ENCODE peak calls at places on chromosomes 12 and 14, in four cellular contexts. One of them, this sample, is unnamed.

GRCh38 chr12:6854036-6854435 is 2.1 kb downstream of the USP5 start:
- DNase-seq in RWPE1: no peak
- DNase-seq in uterus: no peak
- DNase-seq in suprapubic skin: no peak
- DNase-seq in this sample: no peak

GRCh38 chr12:6767592-6768384 is 1.6 kb downstream of the PTMS start:
- DNase-seq in uterus: no peak
- DNase-seq in suprapubic skin: no peak
- DNase-seq in RWPE1: no peak
- DNase-seq in this sample: no peak

GRCh38 chr12:55188974-55189556 is 31.8 kb upstream of the OR10A7 start:
- DNase-seq in uterus: no peak
- DNase-seq in suprapubic skin: no peak
- DNase-seq in RWPE1: peak; percentile 53
- DNase-seq in this sample: no peak

GRCh38 chr12:93237235-93237915 is 140.3 kb upstream of the NUDT4 start:
- DNase-seq in suprapubic skin: no peak
- DNase-seq in uterus: peak; percentile 26
- DNase-seq in RWPE1: no peak
- DNase-seq in this sample: no peak

GRCh38 chr14:70784886-70785285 is 24.4 kb downstream of the MAP3K9 start:
- DNase-seq in suprapubic skin: no peak
- DNase-seq in uterus: no peak
- DNase-seq in RWPE1: peak; percentile 19
- DNase-seq in this sample: no peak

GRCh38 chr14:52755607-52756316 is 25.8 kb downstream of the STYX start:
- DNase-seq in RWPE1: no peak
- DNase-seq in uterus: no peak
- DNase-seq in suprapubic skin: no peak
- DNase-seq in this sample: no peak

GRCh38 chr12:54608156-54608555 is 19.7 kb upstream of the PPP1R1A start:
- DNase-seq in suprapubic skin: peak; percentile 32
- DNase-seq in RWPE1: no peak
- DNase-seq in uterus: no peak
- DNase-seq in this sample: no peak

GRCh38 chr14:102644523-102644922 is 52.1 kb downstream of the RCOR1 start:
- DNase-seq in uterus: no peak
- DNase-seq in RWPE1: no peak
- DNase-seq in suprapubic skin: no peak
- DNase-seq in this sample: no peak

GRCh38 chr12:13189254-13189653 is 7.3 kb upstream of the EMP1 start:
- DNase-seq in RWPE1: no peak
- DNase-seq in uterus: no peak
- DNase-seq in suprapubic skin: no peak
- DNase-seq in this sample: no peak

GRCh38 chr14:103495854-103496253 is 26.8 kb downstream of the CKB start:
- DNase-seq in uterus: no peak
- DNase-seq in suprapubic skin: peak; percentile 35
- DNase-seq in RWPE1: no peak
- DNase-seq in this sample: no peak

GRCh38 chr12:15863258-15863835 is 18.8 kb upstream of the STRAP start:
- DNase-seq in RWPE1: no peak
- DNase-seq in suprapubic skin: no peak
- DNase-seq in uterus: no peak
- DNase-seq in this sample: no peak

GRCh38 chr12:80622271-80622670 is 85.2 kb upstream of the MYF6 start:
- DNase-seq in suprapubic skin: no peak
- DNase-seq in RWPE1: no peak
- DNase-seq in uterus: no peak
- DNase-seq in this sample: no peak

GRCh38 chr14:53924754-53925153 is 31.9 kb downstream of the BMP4 start:
- DNase-seq in uterus: no peak
- DNase-seq in RWPE1: peak; percentile 72
- DNase-seq in suprapubic skin: no peak
- DNase-seq in this sample: no peak

GRCh38 chr12:26153421-26154154 is 28.8 kb upstream of the BHLHE41 start:
- DNase-seq in uterus: peak; percentile 62
- DNase-seq in suprapubic skin: no peak
- DNase-seq in RWPE1: peak; percentile 82
- DNase-seq in this sample: no peak

GRCh38 chr14:73884438-73885190 is 2.0 kb upstream of the ZNF410 start:
- DNase-seq in suprapubic skin: no peak
- DNase-seq in uterus: no peak
- DNase-seq in RWPE1: no peak
- DNase-seq in this sample: no peak

GRCh38 chr14:96624661-96625435 is 122.7 kb downstream of the PAPOLA start:
- DNase-seq in RWPE1: no peak
- DNase-seq in suprapubic skin: peak; percentile 66
- DNase-seq in uterus: no peak
- DNase-seq in this sample: no peak

GRCh38 chr12:40969796-40970195 is 218.3 kb upstream of the PDZRN4 start:
- DNase-seq in RWPE1: no peak
- DNase-seq in suprapubic skin: no peak
- DNase-seq in uterus: no peak
- DNase-seq in this sample: no peak

GRCh38 chr12:40971911-40972310 is 216.2 kb upstream of the PDZRN4 start:
- DNase-seq in uterus: no peak
- DNase-seq in RWPE1: no peak
- DNase-seq in suprapubic skin: no peak
- DNase-seq in this sample: no peak

DNA sequence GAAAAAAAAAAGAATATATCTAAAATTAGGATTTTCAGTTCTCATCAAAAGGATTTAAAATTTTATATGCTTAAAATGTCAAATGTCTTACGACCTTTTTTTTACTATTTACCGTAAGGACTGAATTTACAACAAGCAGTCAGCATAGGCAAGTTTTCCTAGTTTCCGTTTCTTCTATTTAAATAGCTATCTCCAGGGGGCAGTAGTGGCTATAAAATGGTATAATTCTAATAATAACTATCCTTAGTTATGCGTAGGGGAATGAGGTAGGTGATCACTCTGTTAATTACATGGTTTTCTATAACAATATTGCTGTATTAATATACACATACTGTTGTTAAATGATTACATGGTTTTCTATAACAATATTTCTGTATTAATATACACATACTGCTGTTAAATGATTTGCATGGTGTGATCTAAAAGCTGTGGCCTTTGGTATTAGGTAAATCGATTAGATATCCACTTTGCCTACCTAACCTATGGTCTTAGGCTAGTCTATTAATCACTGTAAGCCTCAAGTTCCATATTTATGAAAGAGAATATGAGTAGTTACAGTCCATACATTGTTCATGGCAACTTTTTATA is 217.7 kb upstream of the PDZRN4 start:
- DNase-seq in uterus: no peak
- DNase-seq in RWPE1: no peak
- DNase-seq in suprapubic skin: no peak
- DNase-seq in this sample: no peak
- TF ChIP-seq CTCF in uterus: no peak
- TF ChIP-seq CTCF in RWPE1: peak; percentile 9
- TF ChIP-seq CTCF in suprapubic skin: no peak
- TF ChIP-seq CTCF in this sample: no peak

GRCh38 chr12:108231909-108232434 is 102.9 kb downstream of the WSCD2 start:
- DNase-seq in suprapubic skin: no peak
- DNase-seq in uterus: no peak
- DNase-seq in RWPE1: no peak
- DNase-seq in this sample: no peak

GRCh38 chr12:108236366-108236765 is 102.7 kb downstream of the CMKLR1 start:
- DNase-seq in uterus: no peak
- DNase-seq in RWPE1: no peak
- DNase-seq in suprapubic skin: no peak
- DNase-seq in this sample: no peak

GRCh38 chr12:108232565-108232964 is 103.5 kb downstream of the WSCD2 start:
- DNase-seq in RWPE1: peak; percentile 18
- DNase-seq in uterus: no peak
- DNase-seq in suprapubic skin: no peak
- DNase-seq in this sample: no peak

GRCh38 chr12:108235231-108235959 is 103.7 kb downstream of the CMKLR1 start:
- DNase-seq in RWPE1: no peak
- DNase-seq in suprapubic skin: no peak
- DNase-seq in uterus: no peak
- DNase-seq in this sample: no peak

GRCh38 chr12:108234155-108234554 is 105.0 kb downstream of the CMKLR1 start:
- DNase-seq in suprapubic skin: no peak
- DNase-seq in RWPE1: no peak
- DNase-seq in uterus: peak; percentile 24
- DNase-seq in this sample: no peak
- TF ChIP-seq CTCF in suprapubic skin: peak; percentile 19
- TF ChIP-seq CTCF in RWPE1: no peak
- TF ChIP-seq CTCF in uterus: peak; percentile 50
- TF ChIP-seq CTCF in this sample: peak; percentile 49

GRCh38 chr12:81759215-81759991 is at the start of gene PPFIA2:
- DNase-seq in uterus: peak; percentile 34
- DNase-seq in suprapubic skin: peak; percentile 74
- DNase-seq in RWPE1: no peak
- DNase-seq in this sample: no peak

GRCh38 chr12:81757731-81758325 is 1.3 kb downstream of the PPFIA2 start:
- DNase-seq in suprapubic skin: no peak
- DNase-seq in uterus: no peak
- DNase-seq in RWPE1: no peak
- DNase-seq in this sample: no peak

DNA sequence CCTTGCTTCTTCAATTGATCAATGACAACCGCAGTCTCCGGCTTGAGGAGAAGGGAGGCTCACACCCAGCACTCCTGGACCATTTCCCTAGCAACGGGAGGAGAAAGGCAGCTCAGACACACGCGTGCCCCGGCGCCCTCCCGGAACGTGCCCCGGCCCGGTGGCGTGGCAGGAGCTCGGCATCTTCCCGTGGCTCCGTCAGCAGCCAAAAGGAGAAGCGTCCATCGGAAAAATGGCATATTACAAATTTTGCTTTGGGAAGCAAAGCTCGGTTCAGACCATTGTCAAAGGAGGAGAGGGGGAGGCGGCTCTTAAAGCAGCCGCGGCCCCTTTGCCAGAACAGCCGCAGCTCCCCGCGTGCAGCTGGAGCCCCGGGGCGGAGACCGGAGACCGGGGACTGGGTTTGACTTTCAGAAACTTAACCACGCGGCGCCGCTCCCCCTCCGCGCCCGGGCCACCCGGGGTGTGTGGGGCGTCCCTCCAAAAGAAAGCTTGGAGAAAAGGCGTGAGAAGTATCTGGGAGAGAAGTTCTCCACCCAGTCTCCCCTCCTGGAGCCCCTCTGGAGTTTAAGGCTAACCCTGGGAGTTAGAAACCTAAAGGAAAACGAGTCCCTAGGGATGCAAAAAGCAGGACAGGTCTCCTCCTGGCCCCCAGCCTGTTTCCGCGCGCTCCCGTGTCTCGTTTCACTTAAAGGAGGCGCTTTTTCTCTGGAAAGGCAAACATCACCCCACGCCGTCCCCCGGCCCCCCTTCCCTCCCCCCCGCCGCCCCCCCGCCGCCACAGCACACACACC is 532 bp downstream of the PPFIA2 start:
- DNase-seq in RWPE1: no peak
- DNase-seq in suprapubic skin: no peak
- DNase-seq in uterus: no peak
- DNase-seq in this sample: no peak
- TF ChIP-seq CTCF in RWPE1: no peak
- TF ChIP-seq CTCF in suprapubic skin: no peak
- TF ChIP-seq CTCF in uterus: no peak
- TF ChIP-seq CTCF in this sample: no peak

DNA sequence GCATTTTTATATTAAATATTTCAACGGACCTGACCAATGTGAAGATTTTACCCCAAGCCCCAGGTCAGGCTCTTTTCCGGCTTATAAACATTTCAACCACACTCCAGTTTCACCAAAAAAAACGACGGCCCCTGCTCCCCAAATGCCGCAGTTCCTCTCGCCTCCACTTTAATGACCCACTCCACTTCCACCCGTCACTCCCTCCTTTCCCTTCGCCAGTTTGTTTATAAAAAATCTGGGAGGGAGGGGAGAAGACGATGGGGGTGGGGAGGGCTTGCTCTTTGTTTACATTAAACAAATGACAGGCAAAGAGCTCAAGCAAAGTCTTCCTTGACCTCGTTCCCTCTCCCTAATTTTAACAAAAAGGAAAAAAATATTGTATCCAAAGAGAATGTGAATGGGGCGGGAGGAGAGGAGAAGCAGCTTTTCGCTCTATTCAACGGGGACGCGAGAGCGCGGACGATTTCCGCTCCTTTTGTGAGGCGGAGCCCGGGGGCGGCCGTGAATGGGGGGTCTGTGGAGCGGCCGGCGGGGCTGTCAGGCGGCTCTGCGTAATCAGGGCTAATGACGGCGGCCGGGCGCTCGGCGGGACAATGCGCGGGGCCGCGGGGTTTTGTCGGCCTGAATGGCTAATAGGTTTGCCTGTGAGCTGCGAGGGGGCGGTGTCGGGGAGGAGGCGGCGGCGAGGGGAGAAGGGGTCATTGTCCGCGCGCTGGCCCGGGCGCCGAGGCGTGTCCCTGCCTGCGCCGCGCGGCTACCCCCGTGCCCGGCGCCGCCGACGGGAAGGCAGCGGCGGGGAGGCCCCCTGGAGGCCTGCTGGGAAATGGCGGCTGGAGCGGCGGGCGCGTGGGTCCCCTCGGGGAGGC is 5.7 kb downstream of the SIX6 start:
- DNase-seq in suprapubic skin: no peak
- DNase-seq in RWPE1: no peak
- DNase-seq in uterus: no peak
- DNase-seq in this sample: no peak
- TF ChIP-seq CTCF in suprapubic skin: peak; percentile 39
- TF ChIP-seq CTCF in RWPE1: peak; percentile 32
- TF ChIP-seq CTCF in uterus: no peak
- TF ChIP-seq CTCF in this sample: peak; percentile 37

DNA sequence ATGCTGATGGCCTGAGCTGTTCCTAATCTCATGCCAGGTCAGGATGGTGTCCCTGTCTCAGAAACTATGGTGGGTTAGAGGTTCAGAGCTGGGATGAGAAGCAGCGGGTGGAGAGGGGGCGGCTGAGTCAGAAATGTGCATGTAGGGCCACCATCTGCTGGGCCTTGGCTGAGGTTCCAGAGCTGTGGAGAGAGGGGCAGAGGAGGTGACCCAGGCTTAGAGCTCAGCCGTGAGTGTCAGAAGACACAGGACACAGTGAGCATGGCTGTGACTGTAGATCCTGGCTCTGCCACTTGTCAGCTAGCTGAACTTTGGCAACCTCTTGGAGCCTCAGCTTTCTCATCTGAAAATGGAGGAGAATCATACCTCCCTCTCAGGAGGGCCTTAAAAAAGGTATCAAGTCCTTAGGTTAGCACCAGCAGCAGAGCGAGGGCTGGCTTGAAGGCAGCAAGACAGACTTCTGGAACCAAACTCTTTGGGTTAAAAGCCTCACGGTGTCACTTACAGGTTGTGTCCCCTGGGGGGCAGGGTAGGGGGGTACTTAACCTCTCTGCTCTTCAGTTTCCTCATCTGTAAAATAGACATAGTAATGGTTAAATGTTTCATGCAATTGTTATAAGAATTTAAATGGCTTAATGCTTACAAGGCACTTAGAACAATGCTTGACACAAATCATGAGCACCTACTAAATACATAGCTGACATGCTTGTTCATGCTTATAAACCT is 34.8 kb downstream of the TMEM229B start:
- DNase-seq in uterus: no peak
- DNase-seq in RWPE1: no peak
- DNase-seq in suprapubic skin: no peak
- DNase-seq in this sample: no peak
- TF ChIP-seq CTCF in uterus: no peak
- TF ChIP-seq CTCF in RWPE1: no peak
- TF ChIP-seq CTCF in suprapubic skin: no peak
- TF ChIP-seq CTCF in this sample: no peak

This sample was measured in CD14-positive monocyte.